ENCODE peak calls at places on chromosomes 5 and 9, in eight cellular contexts. R, L, Q, D, W, G, S and A are unnamed samples.

GRCh38 chr5:67215592-67216471 is 19.2 kb upstream of the CD180 start:
- DNase-seq in R (peak; percentile 13), L (no peak), Q (peak; percentile 90), D (peak; percentile 75), W (peak; percentile 69), G (peak; percentile 80), S (no peak), A (peak; percentile 81)

GRCh38 chr9:136095028-136095494 is at the start of gene NACC2:
- DNase-seq in R (peak; percentile 52), L (no peak), Q (peak; percentile 75), D (no peak), W (no peak), G (peak; percentile 65), S (peak; percentile 41), A (peak; percentile 83)

GRCh38 chr9:109026306-109026705 is 13.0 kb upstream of the CTNNAL1 start:
- DNase-seq in R (no peak), L (no peak), Q (no peak), D (no peak), W (no peak), G (no peak), S (no peak), A (no peak)

GRCh38 chr5:60846298-60846697 is 2.2 kb upstream of the ELOVL7 start:
- DNase-seq in R (no peak), L (no peak), Q (no peak), D (no peak), W (no peak), G (no peak), S (no peak), A (no peak)

GRCh38 chr5:172479034-172479783 is 24.9 kb upstream of the SH3PXD2B start:
- DNase-seq in R (peak; percentile 88), L (peak; percentile 75), Q (peak; percentile 89), D (peak; percentile 88), W (peak; percentile 18), G (peak; percentile 93), S (peak; percentile 67), A (peak; percentile 88)

GRCh38 chr5:177434437-177434836 is 8.0 kb downstream of the GRK6 start:
- DNase-seq in R (no peak), L (no peak), Q (no peak), D (peak; percentile 12), W (peak; percentile 24), G (no peak), S (no peak), A (no peak)

GRCh38 chr9:130476151-130476730 is 31.5 kb downstream of the ASS1 start:
- DNase-seq in R (no peak), L (no peak), Q (no peak), D (no peak), W (no peak), G (no peak), S (no peak), A (no peak)

GRCh38 chr5:158751961-158752655 is 347.6 kb downstream of the EBF1 start:
- DNase-seq in R (no peak), L (no peak), Q (no peak), D (no peak), W (no peak), G (no peak), S (no peak), A (no peak)

GRCh38 chr9:14511452-14511851 is 181.8 kb downstream of the ZDHHC21 start:
- DNase-seq in R (no peak), L (no peak), Q (no peak), D (no peak), W (no peak), G (no peak), S (no peak), A (no peak)

GRCh38 chr9:93525476-93525875 is 50.9 kb upstream of the PHF2 start:
- DNase-seq in R (no peak), L (no peak), Q (no peak), D (no peak), W (no peak), G (peak; percentile 76), S (peak; percentile 20), A (no peak)

GRCh38 chr5:82259172-82259800 is 18.9 kb downstream of the RPS23 start:
- DNase-seq in R (peak; percentile 47), L (no peak), Q (no peak), D (no peak), W (no peak), G (peak; percentile 59), S (peak; percentile 23), A (no peak)

GRCh38 chr5:53219174-53219573 is 109.6 kb upstream of the MOCS2 start:
- DNase-seq in R (no peak), L (no peak), Q (no peak), D (no peak), W (no peak), G (no peak), S (no peak), A (no peak)

GRCh38 chr5:159316519-159317383 is 13.5 kb downstream of the IL12B start:
- DNase-seq in R (peak; percentile 67), L (peak; percentile 37), Q (no peak), D (no peak), W (no peak), G (peak; percentile 79), S (peak; percentile 45), A (no peak)

GRCh38 chr5:39533749-39534148 is 109.0 kb upstream of the DAB2 start:
- DNase-seq in R (no peak), L (no peak), Q (no peak), D (no peak), W (no peak), G (peak; percentile 3), S (no peak), A (no peak)

GRCh38 chr5:759781-760362 is 24.7 kb downstream of the ZDHHC11B start:
- DNase-seq in R (no peak), L (no peak), Q (peak; percentile 49), D (peak; percentile 15), W (no peak), G (no peak), S (no peak), A (peak; percentile 45)

GRCh38 chr5:760363-761205 is 23.9 kb downstream of the ZDHHC11B start:
- DNase-seq in R (no peak), L (no peak), Q (peak; percentile 45), D (peak; percentile 14), W (no peak), G (no peak), S (no peak), A (no peak)

GRCh38 chr5:758698-759053 is 25.9 kb downstream of the ZDHHC11B start:
- DNase-seq in R (no peak), L (no peak), Q (peak; percentile 39), D (no peak), W (no peak), G (no peak), S (no peak), A (peak; percentile 51)

GRCh38 chr5:757931-758697 is 26.4 kb downstream of the ZDHHC11B start:
- DNase-seq in R (no peak), L (no peak), Q (peak; percentile 60), D (peak; percentile 16), W (no peak), G (no peak), S (no peak), A (peak; percentile 77)

GRCh38 chr5:759111-759741 is 25.3 kb downstream of the ZDHHC11B start:
- DNase-seq in R (no peak), L (no peak), Q (peak; percentile 61), D (peak; percentile 32), W (no peak), G (peak; percentile 70), S (no peak), A (peak; percentile 96)
- H3K4me3 ChIP-seq in R (no peak overlapping the region), L (no peak overlapping the region), Q (no peak overlapping the region), D (no peak overlapping the region), W (no peak overlapping the region), G (no peak overlapping the region), S (no peak overlapping the region), A (peak overlapping the region; percentile 19)

DNA sequence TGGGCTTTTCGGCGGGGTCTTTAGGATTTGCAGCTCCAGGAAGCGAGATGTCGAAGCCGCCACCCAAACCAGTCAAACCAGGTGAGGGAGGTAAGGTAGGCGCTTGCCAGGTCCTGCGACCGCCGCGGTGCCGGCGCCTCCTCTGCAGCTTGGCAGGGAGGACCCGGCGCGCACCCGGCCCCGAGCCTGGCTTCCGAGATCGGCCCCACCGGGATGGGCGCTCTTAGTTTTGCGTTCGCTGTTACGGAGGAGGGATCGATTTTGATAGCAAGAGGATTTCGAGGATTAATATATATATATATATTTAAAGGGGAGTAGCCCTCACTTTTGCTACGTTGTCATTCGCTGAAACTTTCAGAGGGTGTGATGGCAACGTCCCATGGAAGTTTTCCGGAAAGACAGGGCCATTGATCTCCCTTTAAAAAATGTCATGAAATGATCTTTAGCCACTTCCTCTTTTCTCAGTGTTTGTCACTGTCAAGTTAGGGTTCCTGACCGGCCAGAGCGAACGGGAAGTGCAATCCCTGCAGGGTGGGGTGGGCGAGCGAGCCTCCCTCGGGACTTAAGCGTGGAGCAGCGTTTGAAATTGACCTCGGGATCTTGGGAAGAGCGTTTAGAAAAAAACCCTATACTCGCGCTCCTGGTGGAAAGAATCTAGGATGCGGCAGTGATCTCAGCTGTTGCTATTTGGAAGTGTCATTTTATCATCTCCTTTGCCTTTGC is 493 bp downstream of the OSTF1 start:
- DNase-seq in R (peak; percentile 68), L (no peak), Q (peak; percentile 88), D (peak; percentile 75), W (no peak), G (peak; percentile 67), S (peak; percentile 54), A (peak; percentile 67)
- H3K4me1 ChIP-seq in R (peaks cover 2% of the 10 kb centered on the region), L (peaks cover 2% of the 10 kb centered on the region), Q (no peaks in the 10 kb centered on the region), D (no peaks in the 10 kb centered on the region), W (peaks cover 54% of the 10 kb centered on the region), G (peaks cover 13% of the 10 kb centered on the region), S (peaks cover 13% of the 10 kb centered on the region), A (peaks cover 52% of the 10 kb centered on the region)

GRCh38 chr5:144030904-144031303 is 139.6 kb downstream of the YIPF5 start:
- DNase-seq in R (no peak), L (no peak), Q (no peak), D (no peak), W (no peak), G (no peak), S (no peak), A (no peak)

GRCh38 chr5:144032375-144032774 is 138.1 kb downstream of the YIPF5 start:
- DNase-seq in R (no peak), L (no peak), Q (no peak), D (no peak), W (no peak), G (no peak), S (no peak), A (peak; percentile 50)

GRCh38 chr5:144028058-144028457 is 142.4 kb downstream of the YIPF5 start:
- DNase-seq in R (peak; percentile 51), L (no peak), Q (no peak), D (no peak), W (no peak), G (peak; percentile 78), S (peak; percentile 75), A (peak; percentile 27)

GRCh38 chr5:144026286-144026685 is 144.2 kb downstream of the YIPF5 start:
- DNase-seq in R (no peak), L (no peak), Q (no peak), D (no peak), W (no peak), G (no peak), S (no peak), A (no peak)

GRCh38 chr5:144028644-144029043 is 141.8 kb downstream of the YIPF5 start:
- DNase-seq in R (peak; percentile 84), L (no peak), Q (no peak), D (no peak), W (no peak), G (peak; percentile 85), S (peak; percentile 91), A (no peak)
- H3K4me3 ChIP-seq in R (no peak overlapping the region), L (no peak overlapping the region), Q (no peak overlapping the region), D (no peak overlapping the region), W (no peak overlapping the region), G (no peak overlapping the region), S (no peak overlapping the region), A (peak overlapping the region; percentile 7)

DNA sequence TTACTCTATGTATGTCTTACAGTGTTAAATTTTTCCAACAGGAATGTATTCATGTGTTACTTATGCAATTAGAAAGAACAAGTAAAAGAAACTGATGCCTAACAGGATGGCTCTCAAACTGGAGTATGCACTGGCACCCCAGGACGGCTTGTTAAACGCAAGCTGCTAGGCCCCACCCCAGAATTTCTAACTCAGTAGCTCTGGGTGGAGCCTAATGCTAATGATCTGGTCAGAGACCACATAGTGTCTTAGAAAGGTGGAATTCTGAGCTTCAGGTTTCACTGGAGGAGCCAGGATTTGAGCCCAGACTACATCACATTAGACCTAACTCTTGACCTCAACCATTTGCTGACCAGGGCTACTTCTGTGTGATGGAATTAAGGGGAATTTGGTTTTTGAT is 34.4 kb downstream of the SHC3 start:
- DNase-seq in R (no peak), L (no peak), Q (no peak), D (no peak), W (no peak), G (no peak), S (peak; percentile 16), A (no peak)
- H3K4me1 ChIP-seq in R (peaks cover 9% of the 10 kb centered on the region), L (peaks cover 2% of the 10 kb centered on the region), Q (no peaks in the 10 kb centered on the region), D (peaks cover 6% of the 10 kb centered on the region), W (no peaks in the 10 kb centered on the region), G (peaks cover 6% of the 10 kb centered on the region), S (peaks cover 28% of the 10 kb centered on the region), A (no peaks in the 10 kb centered on the region)